ENCODE peak calls at places on chromosomes 16 and 17, in five cellular contexts. D is left lung; O is naive thymus-derived CD4-positive, alpha-beta T cell; Q is ovary; H is pancreas. V is an unnamed sample.

GRCh38 chr17:66755101-66755943 is 79.6 kb upstream of the CACNG5 start:
- DNase-seq in Q (no peak), O (no peak), D (peak; percentile 69), H (no peak), V (no peak)

GRCh38 chr17:75664099-75664549 is 2.8 kb downstream of the RECQL5 start:
- DNase-seq in Q (no peak), O (no peak), H (no peak), D (no peak), V (no peak)

GRCh38 chr16:83624436-83625120 is 183.2 kb upstream of the HSBP1 start:
- DNase-seq in H (no peak), O (no peak), Q (no peak), D (no peak), V (no peak)

GRCh38 chr16:5033256-5034166 is at the start of gene NAGPA:
- DNase-seq in O (peak; percentile 81), H (peak; percentile 94), Q (peak; percentile 90), D (peak; percentile 95), V (peak; percentile 95)

GRCh38 chr16:71432906-71433305 is 8.9 kb downstream of the TLE7 start:
- DNase-seq in O (no peak), H (no peak), D (no peak), Q (no peak), V (no peak)

GRCh38 chr17:19268611-19269010 is 31.4 kb downstream of the EPN2 start:
- DNase-seq in D (no peak), H (no peak), Q (no peak), O (no peak), V (no peak)

GRCh38 chr16:53781023-53781605 is 77.2 kb downstream of the FTO start:
- DNase-seq in Q (no peak), O (no peak), H (no peak), D (no peak), V (no peak)

GRCh38 chr17:27912989-27913388 is 19.8 kb upstream of the LYRM9 start:
- DNase-seq in Q (no peak), H (no peak), O (no peak), D (no peak), V (no peak)

GRCh38 chr16:4828567-4829320 is 18.3 kb downstream of the GLYR1 start:
- DNase-seq in D (no peak), H (no peak), O (no peak), Q (no peak), V (peak; percentile 11)

GRCh38 chr16:70766176-70766575 is 34.8 kb downstream of the VAC14 start:
- DNase-seq in O (no peak), H (no peak), D (no peak), Q (no peak), V (no peak)

GRCh38 chr17:76548378-76549214 is 8.8 kb downstream of the PRCD start:
- DNase-seq in O (no peak), Q (no peak), D (no peak), H (no peak), V (no peak)

GRCh38 chr16:35724551-35724950 is 2265.1 kb downstream of the TP53TG3F start:
- DNase-seq in D (no peak), Q (no peak), H (no peak), O (no peak), V (no peak)

GRCh38 chr16:35731341-35732040 is 2272.1 kb downstream of the TP53TG3F start:
- DNase-seq in Q (no peak), H (no peak), O (no peak), D (no peak), V (no peak)

GRCh38 chr16:35730251-35730650 is 2270.8 kb downstream of the TP53TG3F start:
- DNase-seq in H (no peak), D (no peak), O (no peak), Q (no peak), V (no peak)

DNA sequence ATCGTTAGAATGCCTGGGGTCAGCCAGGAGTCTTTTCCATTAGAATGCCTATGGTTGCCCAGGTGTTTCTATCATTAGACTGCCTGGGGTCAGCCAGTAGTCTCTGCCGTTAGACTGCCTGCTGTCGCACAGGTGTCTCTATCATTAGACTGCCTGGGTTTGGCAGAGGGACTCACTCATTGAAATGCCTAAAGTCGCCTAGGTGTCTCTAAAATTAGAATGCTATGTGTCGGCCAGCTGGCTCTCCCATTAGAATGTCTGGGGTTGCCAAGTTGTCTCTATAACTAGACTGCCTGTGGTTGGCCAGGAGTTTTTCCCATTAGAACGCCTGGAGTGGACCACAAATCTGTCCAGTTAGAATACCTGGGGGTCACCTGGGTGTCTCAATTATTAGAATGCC is 2266.5 kb downstream of the TP53TG3F start:
- DNase-seq in D (no peak), Q (no peak), O (no peak), H (no peak), V (no peak)
- H3K9me3 ChIP-seq in D (no peaks in the 10 kb centered on the region), Q (no peaks in the 10 kb centered on the region), O (no peaks in the 10 kb centered on the region), H (no peaks in the 10 kb centered on the region), V (peaks cover 3% of the 10 kb centered on the region)

GRCh38 chr16:14641206-14641605 is 8.5 kb downstream of the BFAR start:
- DNase-seq in O (no peak), H (no peak), D (no peak), Q (no peak), V (no peak)
- H3K27ac ChIP-seq in O (no peak overlapping the region), H (no peak overlapping the region), D (no peak overlapping the region), Q (no peak overlapping the region), V (no peak overlapping the region)

DNA sequence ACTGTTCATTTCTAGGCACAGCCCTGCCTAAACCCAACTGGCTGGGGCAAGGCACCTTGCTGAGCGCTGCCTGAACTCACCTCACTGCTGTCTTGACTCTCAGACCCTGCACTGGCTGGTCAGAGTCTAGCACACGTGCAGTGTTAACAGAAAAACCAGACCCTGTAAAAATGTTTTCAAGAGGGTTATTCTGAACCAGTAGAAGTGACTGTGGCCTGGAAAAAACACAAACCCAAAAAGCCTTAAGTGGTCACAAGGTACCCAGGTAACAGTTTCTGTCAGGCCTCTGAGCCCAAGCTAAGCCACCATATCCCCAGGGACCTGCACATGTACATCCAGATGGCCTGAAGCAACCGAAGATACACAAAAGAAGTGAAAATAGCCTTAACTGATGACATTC is 6.1 kb upstream of the EIF4A3 start:
- DNase-seq in O (no peak), H (no peak), Q (no peak), D (no peak), V (no peak)
- H3K9me3 ChIP-seq in O (no peaks in the 10 kb centered on the region), H (no peaks in the 10 kb centered on the region), Q (no peaks in the 10 kb centered on the region), D (no peaks in the 10 kb centered on the region), V (peaks cover 6% of the 10 kb centered on the region)

DNA sequence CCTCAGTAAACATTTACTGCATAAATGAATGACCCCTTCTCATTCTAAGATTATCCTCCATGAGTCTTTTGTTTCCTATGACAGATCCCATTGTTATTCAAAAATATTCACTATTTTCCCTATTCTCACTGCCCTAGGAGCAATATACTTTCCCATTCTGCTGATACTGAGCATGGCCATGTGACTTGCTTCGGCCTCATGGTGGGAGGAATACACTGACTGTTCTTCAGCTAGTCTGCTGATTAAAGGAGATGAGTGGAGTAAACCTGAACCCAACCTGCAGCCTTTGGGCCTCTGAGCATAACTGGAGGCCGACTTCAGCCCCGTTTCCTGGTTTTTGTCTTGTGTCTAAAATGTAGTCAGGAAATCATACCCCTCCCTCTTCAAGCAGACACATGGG is 531.8 kb upstream of the SALL1 start:
- DNase-seq in D (no peak), Q (no peak), O (no peak), H (no peak), V (no peak)
- H3K27ac ChIP-seq in D (no peak overlapping the region), Q (no peak overlapping the region), O (no peak overlapping the region), H (no peak overlapping the region), V (no peak overlapping the region)

DNA sequence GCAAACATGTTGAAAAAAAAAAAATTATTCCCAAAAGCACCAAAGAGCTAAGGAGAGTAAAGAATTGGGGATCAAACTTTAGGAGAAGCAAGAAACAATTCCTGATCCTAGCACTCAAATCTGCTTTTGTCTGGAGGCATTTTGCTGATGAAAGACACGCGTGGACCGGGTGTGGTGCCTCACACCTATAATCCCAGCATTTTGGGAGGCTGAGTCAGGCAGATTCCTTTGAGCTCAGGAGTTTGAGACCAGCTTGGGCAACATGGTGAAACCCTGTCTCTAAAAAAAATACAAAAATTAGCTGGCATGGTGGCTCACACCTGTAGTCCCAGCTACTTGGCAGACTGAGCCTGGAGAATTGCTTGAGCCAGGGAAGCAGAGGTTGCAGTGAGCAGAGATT is 35.4 kb downstream of the ZFP90 start:
- DNase-seq in Q (no peak), D (no peak), H (no peak), O (no peak), V (no peak)
- H3K9me3 ChIP-seq in Q (peaks cover 13% of the 10 kb centered on the region), D (no peaks in the 10 kb centered on the region), H (no peaks in the 10 kb centered on the region), O (no peaks in the 10 kb centered on the region), V (peaks cover 80% of the 10 kb centered on the region)

GRCh38 chr16:48500981-48501380 is 109.0 kb downstream of the N4BP1 start:
- DNase-seq in O (no peak), Q (peak; percentile 31), H (no peak), D (no peak), V (no peak)
- H3K27ac ChIP-seq in O (no peak overlapping the region), Q (peak overlapping the region; percentile 53), H (no peak overlapping the region), D (no peak overlapping the region), V (peak overlapping the region; percentile 26)

DNA sequence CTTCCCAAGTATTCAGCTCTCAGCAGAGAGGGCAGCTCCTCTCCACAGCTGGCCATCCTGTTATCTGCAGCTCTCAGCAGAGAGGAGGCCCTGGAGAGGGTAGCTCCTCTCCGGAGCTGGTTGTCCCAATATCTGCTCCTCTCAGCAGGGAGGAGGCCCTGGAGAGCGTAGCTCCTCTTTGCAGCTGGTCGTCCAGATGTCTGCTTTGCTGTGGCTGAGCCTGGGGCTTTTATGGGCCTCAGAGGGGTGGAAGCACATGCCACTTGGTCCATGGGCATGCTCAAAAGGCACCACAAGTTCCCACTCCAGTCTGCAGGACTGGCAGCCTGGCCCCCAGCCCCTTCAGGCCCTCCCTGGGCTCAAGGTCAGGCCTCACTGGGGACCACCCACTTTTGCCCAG is 314.3 kb downstream of the KCNJ2 start:
- DNase-seq in O (no peak), Q (no peak), D (peak; percentile 62), H (no peak), V (no peak)
- H3K9me3 ChIP-seq in O (no peaks in the 10 kb centered on the region), Q (no peaks in the 10 kb centered on the region), D (no peaks in the 10 kb centered on the region), H (no peaks in the 10 kb centered on the region), V (no peaks in the 10 kb centered on the region)